ENCODE peak calls at places on chromosome 20, in five cellular contexts. J is H9, C is neuronal stem cell, W is IMR-90, Q is H1. R is an unnamed sample.

GRCh38 chr20:7728373-7728772 is 211.9 kb downstream of the HAO1 start:
- DNase-seq in J (no peak), C (no peak), W (no peak), Q (no peak), R (no peak)

GRCh38 chr20:61726979-61727378 is 338.7 kb downstream of the TAF4 start:
- DNase-seq in J (no peak), C (no peak), W (no peak), Q (no peak), R (no peak)

GRCh38 chr20:59006864-59007757 is at the start of gene CTSZ:
- DNase-seq in J (peak), C (peak), W (no peak), Q (no peak), R (peak)

GRCh38 chr20:23366384-23366783 is 4.4 kb downstream of the GZF1 start:
- DNase-seq in J (no peak), C (no peak), W (no peak), Q (no peak), R (no peak)

GRCh38 chr20:24357169-24357568 is 112.3 kb upstream of the SYNDIG1 start:
- DNase-seq in J (no peak), C (no peak), W (no peak), Q (no peak), R (no peak)

GRCh38 chr20:59120491-59120890 is 43.1 kb upstream of the ZNF831 start:
- DNase-seq in J (no peak), C (no peak), W (no peak), Q (no peak), R (no peak)

GRCh38 chr20:61744691-61745396 is 320.8 kb downstream of the TAF4 start:
- DNase-seq in J (no peak), C (no peak), W (peak), Q (no peak), R (peak)

GRCh38 chr20:62792182-62792939 is 3.9 kb upstream of the MRGBP start:
- DNase-seq in J (no peak), C (no peak), W (peak), Q (no peak), R (no peak)

GRCh38 chr20:15528386-15529111 is 1044.7 kb downstream of the KIF16B start:
- DNase-seq in J (no peak), C (no peak), W (no peak), Q (no peak), R (no peak)

GRCh38 chr20:4082406-4083102 is 67.2 kb upstream of the RNF24 start:
- DNase-seq in J (peak), C (peak), W (peak), Q (no peak), R (peak)

GRCh38 chr20:2101057-2101934 is at the start of gene STK35:
- DNase-seq in J (peak), C (no peak), W (no peak), Q (no peak), R (peak)

GRCh38 chr20:50930139-50931047 is 844 bp downstream of the ADNP start:
- DNase-seq in J (no peak), C (peak), W (no peak), Q (no peak), R (no peak)

GRCh38 chr20:38441916-38442315 is 6.8 kb upstream of the SNHG17 start:
- DNase-seq in J (no peak), C (no peak), W (no peak), Q (no peak), R (no peak)

GRCh38 chr20:40370800-40371199 is 318.2 kb downstream of the MAFB start:
- DNase-seq in J (no peak), C (no peak), W (no peak), Q (no peak), R (no peak)

GRCh38 chr20:60984666-60985065 is 267.4 kb upstream of the CDH4 start:
- DNase-seq in J (no peak), C (no peak), W (no peak), Q (no peak), R (no peak)

GRCh38 chr20:11451793-11452291 is 465.9 kb upstream of the BTBD3 start:
- DNase-seq in J (peak), C (peak), W (peak), Q (no peak), R (peak)

GRCh38 chr20:34473262-34473883 is 42.8 kb upstream of the DYNLRB1 start:
- DNase-seq in J (peak), C (peak), W (peak), Q (peak), R (peak)

GRCh38 chr20:64069614-64070243 is 6.7 kb downstream of the TCEA2 start:
- DNase-seq in J (peak), C (peak), W (no peak), Q (no peak), R (peak)

GRCh38 chr20:22404609-22405170 is 179.7 kb downstream of the FOXA2 start:
- DNase-seq in J (no peak), C (no peak), W (no peak), Q (no peak), R (no peak)

GRCh38 chr20:36259177-36259835 is 23.0 kb downstream of the AAR2 start:
- DNase-seq in J (peak), C (no peak), W (no peak), Q (no peak), R (peak)

GRCh38 chr20:62696999-62697398 is 11.6 kb upstream of the NTSR1 start:
- DNase-seq in J (no peak), C (no peak), W (no peak), Q (no peak), R (no peak)

GRCh38 chr20:25314497-25315417 is 66.9 kb downstream of the PYGB start:
- DNase-seq in J (no peak), C (no peak), W (no peak), Q (no peak), R (no peak)

GRCh38 chr20:3901028-3901746 is 12.0 kb downstream of the PANK2 start:
- DNase-seq in J (no peak), C (no peak), W (peak), Q (no peak), R (no peak)

GRCh38 chr20:19947611-19948264 is 69.4 kb upstream of the NAA20 start:
- DNase-seq in J (peak), C (no peak), W (peak), Q (no peak), R (peak)

GRCh38 chr20:19265646-19266374 is 53.4 kb downstream of the SLC24A3 start:
- DNase-seq in J (peak), C (no peak), W (no peak), Q (peak), R (peak)

GRCh38 chr20:57450419-57450818 is 59.2 kb downstream of the RBM38 start:
- DNase-seq in J (no peak), C (no peak), W (peak), Q (no peak), R (no peak)

GRCh38 chr20:57451759-57452661 is 60.8 kb downstream of the RBM38 start:
- DNase-seq in J (no peak), C (no peak), W (no peak), Q (no peak), R (no peak)

GRCh38 chr20:57449398-57450354 is 58.5 kb downstream of the RBM38 start:
- DNase-seq in J (no peak), C (no peak), W (no peak), Q (no peak), R (no peak)

GRCh38 chr20:57451356-57451755 is 60.2 kb downstream of the RBM38 start:
- DNase-seq in J (no peak), C (no peak), W (no peak), Q (no peak), R (no peak)

DNA sequence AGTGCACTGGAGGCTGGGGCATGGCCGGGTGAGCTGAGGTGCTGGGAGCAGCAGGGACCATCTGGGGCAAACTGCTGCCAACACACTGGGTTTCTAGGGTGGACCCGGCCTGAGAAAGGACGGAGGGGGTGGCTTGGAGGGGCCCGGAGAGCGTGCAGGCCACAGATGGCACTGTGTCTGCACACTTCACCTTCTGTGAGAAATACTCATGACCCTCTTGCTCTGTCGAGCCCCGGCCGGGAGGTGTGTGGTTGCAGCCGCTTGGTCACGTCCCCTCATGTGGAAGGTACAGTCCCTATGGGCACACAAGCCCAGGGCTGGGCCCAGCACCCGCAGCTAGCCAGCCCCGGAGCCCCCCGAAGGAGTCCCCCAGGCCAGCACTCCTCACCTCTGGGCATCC is 59.7 kb downstream of the RBM38 start:
- DNase-seq in J (no peak), C (no peak), W (no peak), Q (no peak), R (no peak)
- H2AK5ac ChIP-seq in J (no peak), C (peak), W (no peak), Q (no peak), R (no peak)

DNA sequence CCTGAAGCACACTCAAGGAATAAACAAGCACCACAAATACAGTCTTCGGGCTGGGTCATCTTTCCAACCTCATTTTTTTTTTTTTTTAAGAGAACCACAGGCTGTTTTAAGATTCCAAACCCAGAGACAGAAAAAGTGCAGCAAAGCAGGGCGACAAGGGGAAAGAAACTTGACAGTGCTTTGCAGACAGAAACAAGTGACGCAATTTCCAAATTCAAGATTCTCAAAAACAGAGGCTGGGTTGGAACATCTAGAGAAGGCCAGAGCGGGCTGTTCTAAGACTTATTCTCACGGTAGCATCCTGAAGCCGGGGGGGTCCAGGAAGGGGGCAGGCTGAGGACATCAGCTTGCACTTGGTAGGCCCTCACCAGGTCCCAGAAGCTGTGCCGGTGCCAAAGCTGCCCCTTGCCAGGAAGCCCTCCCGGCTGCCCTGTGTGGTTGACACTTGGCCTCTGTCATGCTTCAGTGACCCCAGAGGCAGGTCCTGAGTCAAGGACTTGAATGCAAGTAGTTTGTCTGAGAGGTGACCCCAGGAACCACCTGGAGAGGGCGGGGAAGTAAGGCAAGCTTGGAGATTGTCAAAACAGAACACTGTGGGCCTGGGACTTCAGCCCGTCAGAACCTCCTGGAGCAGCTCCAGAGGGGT is 50.5 kb downstream of the BMP7 start:
- DNase-seq in J (no peak), C (no peak), W (no peak), Q (no peak), R (no peak)
- H2AK5ac ChIP-seq in J (no peak), C (no peak), W (no peak), Q (no peak), R (no peak)

DNA sequence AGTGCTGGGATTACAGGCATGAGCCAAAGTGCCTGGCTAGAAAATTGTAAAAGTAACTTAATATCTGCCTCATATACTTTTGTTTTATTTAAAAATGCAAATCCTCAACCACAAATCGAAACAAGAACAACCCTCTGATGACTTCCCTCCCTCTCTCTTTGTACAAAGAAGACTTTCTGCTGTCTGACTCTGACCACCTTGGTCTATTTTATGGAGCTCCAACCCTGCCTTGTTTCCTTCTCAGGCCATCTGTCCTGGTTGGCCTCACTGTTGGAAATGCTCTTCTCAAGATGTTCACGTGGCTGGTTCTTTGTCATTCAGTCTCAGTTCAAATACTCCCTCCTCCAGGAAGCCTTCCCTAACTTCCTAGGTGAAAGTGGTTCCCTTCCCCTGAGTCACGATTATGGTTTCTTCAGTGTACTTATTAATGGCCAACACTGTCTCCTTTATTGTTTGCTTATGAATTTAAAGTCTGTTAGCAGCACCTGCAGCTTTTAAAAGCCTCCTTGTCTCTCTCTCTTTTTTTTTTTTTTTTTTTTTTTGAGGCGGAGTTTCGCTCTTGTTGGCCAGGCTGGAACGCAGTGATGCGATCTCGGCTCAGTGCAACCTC is 151.5 kb upstream of the SALL4 start:
- DNase-seq in J (no peak), C (no peak), W (no peak), Q (no peak), R (no peak)
- H2AK5ac ChIP-seq in J (no peak), C (no peak), W (no peak), Q (no peak), R (no peak)

GRCh38 chr20:45097485-45098095 is 3.3 kb downstream of the KCNS1 start:
- DNase-seq in J (peak), C (no peak), W (no peak), Q (no peak), R (peak)
- H2AK5ac ChIP-seq in J (no peak), C (peak), W (no peak), Q (no peak), R (no peak)

DNA sequence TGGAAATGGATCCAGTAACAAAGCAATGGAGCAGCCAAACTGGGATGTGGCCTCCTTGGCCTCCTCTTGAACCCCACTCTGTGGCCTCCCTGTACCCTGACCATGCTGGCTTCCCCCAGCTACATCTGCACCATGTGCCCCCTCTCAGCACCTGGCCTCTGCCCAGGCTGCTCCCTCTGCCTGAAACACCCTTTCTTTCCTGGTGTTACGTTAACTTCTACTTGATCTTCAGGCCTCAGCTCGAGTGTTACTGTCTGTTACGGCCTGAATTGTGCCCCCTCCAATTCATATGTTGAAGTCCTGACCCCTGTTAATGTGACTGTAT is 30.2 kb downstream of the NOL4L start:
- DNase-seq in J (no peak), C (no peak), W (no peak), Q (no peak), R (no peak)
- H2AK5ac ChIP-seq in J (no peak), C (no peak), W (no peak), Q (no peak), R (no peak)

DNA sequence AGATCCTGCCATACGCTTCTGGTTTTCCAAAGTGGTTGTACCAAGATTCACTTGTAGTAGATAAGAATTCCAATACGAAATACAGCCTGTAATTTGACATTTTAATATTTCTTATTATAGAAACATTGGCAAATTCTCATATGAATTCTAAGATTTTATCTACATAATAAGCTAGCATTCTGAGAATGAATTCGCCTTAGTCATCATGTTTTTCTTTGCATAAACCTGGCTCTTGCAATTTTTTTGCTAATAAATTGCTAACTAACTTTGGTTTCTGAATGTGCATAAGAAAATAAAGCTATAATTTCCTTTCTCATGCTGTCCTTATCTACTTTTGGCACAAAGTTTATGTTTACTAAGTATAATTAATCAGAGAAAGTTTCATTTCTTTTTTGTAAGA is 673.0 kb downstream of the PTPRT start:
- DNase-seq in J (no peak), C (no peak), W (no peak), Q (no peak), R (no peak)
- H2AK5ac ChIP-seq in J (no peak), C (no peak), W (no peak), Q (no peak), R (no peak)

DNA sequence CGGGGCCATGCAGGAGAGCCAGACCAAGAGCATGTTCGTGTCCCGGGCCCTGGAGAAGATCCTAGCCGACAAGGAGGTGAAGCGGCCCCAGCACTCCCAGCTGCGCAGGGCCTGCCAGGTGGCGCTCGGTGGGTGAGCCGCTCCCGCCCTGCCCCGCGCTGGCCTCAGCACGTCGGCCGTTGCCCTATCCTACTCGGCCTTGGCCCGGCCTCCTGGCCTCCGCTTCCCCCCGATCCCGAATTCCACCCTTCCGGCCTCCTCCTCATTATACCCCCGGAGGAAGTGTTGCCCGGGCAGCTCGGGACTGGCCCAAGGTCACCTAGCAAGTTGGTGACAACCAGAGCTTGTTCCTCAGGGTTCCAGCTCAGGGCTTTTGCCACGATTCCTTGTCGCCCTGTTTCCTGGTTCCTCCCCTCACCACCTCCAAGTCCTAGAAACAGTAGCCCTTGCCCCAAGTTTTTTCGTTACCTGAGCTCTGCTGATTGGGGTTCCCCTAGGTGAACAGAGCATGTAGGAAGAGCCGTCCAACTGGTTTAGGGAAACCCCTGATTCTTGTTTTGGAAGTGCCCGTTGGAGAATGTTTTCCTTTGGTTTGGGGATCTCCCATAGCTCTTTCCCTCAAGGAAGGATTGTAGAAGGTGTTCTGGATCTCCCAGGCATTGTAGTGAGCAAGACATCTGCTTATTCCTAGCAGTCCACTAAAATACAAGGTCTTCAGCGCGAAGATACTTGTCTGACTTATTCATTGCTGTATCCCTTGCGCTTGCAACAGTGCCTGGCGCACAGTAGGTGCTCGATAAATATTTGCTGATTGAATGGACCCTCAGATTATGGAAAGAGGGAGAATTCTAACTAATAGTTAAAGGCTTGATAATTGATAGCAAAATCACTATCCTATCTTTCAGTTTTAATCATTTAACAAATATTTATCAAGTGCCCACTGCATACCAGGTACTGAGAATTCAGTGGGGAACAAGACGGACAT is 664 bp downstream of the ARFGEF2 start:
- DNase-seq in J (no peak), C (no peak), W (peak), Q (no peak), R (peak)
- H2AK5ac ChIP-seq in J (no peak), C (peak), W (peak), Q (no peak), R (no peak)

GRCh38 chr20:18213002-18213401 is 75.3 kb upstream of the ZNF133 start:
- DNase-seq in J (no peak), C (no peak), W (no peak), Q (no peak), R (no peak)
- H2AK5ac ChIP-seq in J (no peak), C (no peak), W (no peak), Q (no peak), R (no peak)

R was measured in mesendoderm.